ENCODE peak calls at places on chromosomes 6 and 20, in five cellular contexts. One of them, this sample, is unnamed.

GRCh38 chr6:101887532-101887931 is 494.0 kb downstream of the GRIK2 start:
- DNase-seq in heart right ventricle: no peak
- DNase-seq in renal cortical epithelial cell: no peak
- DNase-seq in NB4: no peak
- DNase-seq in NCI-H1417: no peak
- DNase-seq in this sample: no peak

GRCh38 chr20:50100552-50100951 is 12.4 kb downstream of the UBE2V1 start:
- DNase-seq in heart right ventricle: no peak
- DNase-seq in renal cortical epithelial cell: no peak
- DNase-seq in NB4: no peak
- DNase-seq in NCI-H1417: no peak
- DNase-seq in this sample: no peak

GRCh38 chr6:134624781-134625180 is 306.9 kb upstream of the SGK1 start:
- DNase-seq in heart right ventricle: no peak
- DNase-seq in renal cortical epithelial cell: no peak
- DNase-seq in NB4: no peak
- DNase-seq in NCI-H1417: peak; percentile 32
- DNase-seq in this sample: no peak

GRCh38 chr20:6828794-6829423 is 61.4 kb downstream of the BMP2 start:
- DNase-seq in heart right ventricle: peak; percentile 15
- DNase-seq in renal cortical epithelial cell: peak; percentile 75
- DNase-seq in NB4: peak; percentile 68
- DNase-seq in NCI-H1417: peak; percentile 92
- DNase-seq in this sample: peak; percentile 79

GRCh38 chr6:71510057-71510713 is 221.6 kb downstream of the OGFRL1 start:
- DNase-seq in heart right ventricle: peak; percentile 19
- DNase-seq in renal cortical epithelial cell: peak; percentile 84
- DNase-seq in NB4: peak; percentile 14
- DNase-seq in NCI-H1417: peak; percentile 68
- DNase-seq in this sample: peak; percentile 84

GRCh38 chr6:43972915-43973304 is 154.3 kb downstream of the MRPL14 start:
- DNase-seq in heart right ventricle: peak; percentile 84
- DNase-seq in renal cortical epithelial cell: peak; percentile 63
- DNase-seq in NB4: no peak
- DNase-seq in NCI-H1417: no peak
- DNase-seq in this sample: peak; percentile 65

GRCh38 chr6:14922306-14922705 is 323.6 kb upstream of the JARID2 start:
- DNase-seq in heart right ventricle: no peak
- DNase-seq in renal cortical epithelial cell: peak; percentile 49
- DNase-seq in NB4: peak; percentile 97
- DNase-seq in NCI-H1417: no peak
- DNase-seq in this sample: peak; percentile 17

GRCh38 chr6:33028220-33028849 is 18.9 kb upstream of the HLA-DOA start:
- DNase-seq in heart right ventricle: no peak
- DNase-seq in renal cortical epithelial cell: no peak
- DNase-seq in NB4: no peak
- DNase-seq in NCI-H1417: no peak
- DNase-seq in this sample: no peak

GRCh38 chr6:83062225-83062624 is 3.4 kb downstream of the UBE3D start:
- DNase-seq in heart right ventricle: no peak
- DNase-seq in renal cortical epithelial cell: peak; percentile 61
- DNase-seq in NB4: peak; percentile 26
- DNase-seq in NCI-H1417: no peak
- DNase-seq in this sample: peak; percentile 51

GRCh38 chr6:127289934-127290333 is 23.3 kb downstream of the RNF146 start:
- DNase-seq in heart right ventricle: no peak
- DNase-seq in renal cortical epithelial cell: no peak
- DNase-seq in NB4: no peak
- DNase-seq in NCI-H1417: peak; percentile 42
- DNase-seq in this sample: no peak

GRCh38 chr6:107132330-107132954 is 17.1 kb upstream of the BEND3 start:
- DNase-seq in heart right ventricle: no peak
- DNase-seq in renal cortical epithelial cell: no peak
- DNase-seq in NB4: peak; percentile 50
- DNase-seq in NCI-H1417: peak; percentile 69
- DNase-seq in this sample: peak; percentile 18

GRCh38 chr6:88177961-88178464 is 11.9 kb upstream of the CNR1 start:
- DNase-seq in heart right ventricle: no peak
- DNase-seq in renal cortical epithelial cell: peak; percentile 80
- DNase-seq in NB4: peak; percentile 13
- DNase-seq in NCI-H1417: no peak
- DNase-seq in this sample: peak; percentile 42

GRCh38 chr6:44228836-44229235 is 5.4 kb downstream of the SLC29A1 start:
- DNase-seq in heart right ventricle: no peak
- DNase-seq in renal cortical epithelial cell: no peak
- DNase-seq in NB4: no peak
- DNase-seq in NCI-H1417: no peak
- DNase-seq in this sample: no peak

GRCh38 chr6:151291145-151292055 is 51.6 kb downstream of the AKAP12 start:
- DNase-seq in heart right ventricle: peak; percentile 31
- DNase-seq in renal cortical epithelial cell: peak; percentile 75
- DNase-seq in NB4: no peak
- DNase-seq in NCI-H1417: peak; percentile 35
- DNase-seq in this sample: peak; percentile 75

GRCh38 chr20:40494238-40494637 is 194.8 kb downstream of the MAFB start:
- DNase-seq in heart right ventricle: no peak
- DNase-seq in renal cortical epithelial cell: no peak
- DNase-seq in NB4: peak; percentile 89
- DNase-seq in NCI-H1417: no peak
- DNase-seq in this sample: no peak

GRCh38 chr6:151661928-151662327 is 145.6 kb upstream of the ESR1 start:
- DNase-seq in heart right ventricle: no peak
- DNase-seq in renal cortical epithelial cell: no peak
- DNase-seq in NB4: no peak
- DNase-seq in NCI-H1417: no peak
- DNase-seq in this sample: no peak

GRCh38 chr6:22133352-22133751 is 163.5 kb downstream of the PRL start:
- DNase-seq in heart right ventricle: no peak
- DNase-seq in renal cortical epithelial cell: no peak
- DNase-seq in NB4: no peak
- DNase-seq in NCI-H1417: peak; percentile 51
- DNase-seq in this sample: no peak

GRCh38 chr6:44058617-44059358 is 68.5 kb downstream of the MRPL14 start:
- DNase-seq in heart right ventricle: peak; percentile 63
- DNase-seq in renal cortical epithelial cell: peak; percentile 99
- DNase-seq in NB4: peak; percentile 98
- DNase-seq in NCI-H1417: no peak
- DNase-seq in this sample: peak; percentile 100

GRCh38 chr6:35497571-35498406 is 910 bp upstream of the TEAD3 start:
- DNase-seq in heart right ventricle: peak; percentile 80
- DNase-seq in renal cortical epithelial cell: no peak
- DNase-seq in NB4: peak; percentile 91
- DNase-seq in NCI-H1417: peak; percentile 32
- DNase-seq in this sample: peak; percentile 30

GRCh38 chr6:167933290-167933689 is 64.2 kb upstream of the KIF25 start:
- DNase-seq in heart right ventricle: no peak
- DNase-seq in renal cortical epithelial cell: peak; percentile 84
- DNase-seq in NB4: no peak
- DNase-seq in NCI-H1417: peak; percentile 46
- DNase-seq in this sample: peak; percentile 48

GRCh38 chr6:119184008-119184665 is 105.7 kb upstream of the FAM184A start:
- DNase-seq in heart right ventricle: no peak
- DNase-seq in renal cortical epithelial cell: no peak
- DNase-seq in NB4: no peak
- DNase-seq in NCI-H1417: no peak
- DNase-seq in this sample: no peak

GRCh38 chr6:38507173-38507572 is 132.6 kb downstream of the BTBD9 start:
- DNase-seq in heart right ventricle: no peak
- DNase-seq in renal cortical epithelial cell: no peak
- DNase-seq in NB4: no peak
- DNase-seq in NCI-H1417: no peak
- DNase-seq in this sample: no peak

GRCh38 chr20:22342410-22342809 is 242.0 kb downstream of the FOXA2 start:
- DNase-seq in heart right ventricle: no peak
- DNase-seq in renal cortical epithelial cell: no peak
- DNase-seq in NB4: no peak
- DNase-seq in NCI-H1417: no peak
- DNase-seq in this sample: no peak

GRCh38 chr20:41094656-41095055 is 42.7 kb upstream of the PLCG1 start:
- DNase-seq in heart right ventricle: no peak
- DNase-seq in renal cortical epithelial cell: no peak
- DNase-seq in NB4: no peak
- DNase-seq in NCI-H1417: no peak
- DNase-seq in this sample: no peak

GRCh38 chr6:48135352-48136084 is 24.5 kb upstream of the PTCHD4 start:
- DNase-seq in heart right ventricle: no peak
- DNase-seq in renal cortical epithelial cell: peak; percentile 95
- DNase-seq in NB4: no peak
- DNase-seq in NCI-H1417: no peak
- DNase-seq in this sample: peak; percentile 33

GRCh38 chr20:16944753-16945152 is 196.6 kb downstream of the OTOR start:
- DNase-seq in heart right ventricle: no peak
- DNase-seq in renal cortical epithelial cell: no peak
- DNase-seq in NB4: no peak
- DNase-seq in NCI-H1417: no peak
- DNase-seq in this sample: no peak

GRCh38 chr20:47353224-47353696 is 3.2 kb downstream of the ZMYND8 start:
- DNase-seq in heart right ventricle: no peak
- DNase-seq in renal cortical epithelial cell: no peak
- DNase-seq in NB4: no peak
- DNase-seq in NCI-H1417: peak; percentile 87
- DNase-seq in this sample: no peak